ENCODE peak calls at places on chromosomes 5 and 9, in four cellular contexts. D is A549, I is K562, A is HepG2. V is an unnamed sample.

GRCh38 chr5:120538644-120539043 is 74.5 kb downstream of the PRR16 start:
- DNase-seq in D (no peak), I (no peak), A (no peak), V (no peak)

GRCh38 chr9:38003230-38003629 is 65.8 kb downstream of the SHB start:
- DNase-seq in D (no peak), I (no peak), A (no peak), V (no peak)

GRCh38 chr5:141338538-141339306 is at the start of gene PCDHGA2:
- DNase-seq in D (peak), I (peak), A (peak), V (no peak)

GRCh38 chr5:40410939-40411635 is 268.6 kb upstream of the PTGER4 start:
- DNase-seq in D (no peak), I (no peak), A (no peak), V (no peak)

GRCh38 chr5:159610966-159611579 is 280.8 kb upstream of the IL12B start:
- DNase-seq in D (no peak), I (no peak), A (no peak), V (no peak)

GRCh38 chr9:4501147-4501507 is 10.9 kb downstream of the SLC1A1 start:
- DNase-seq in D (no peak), I (no peak), A (no peak), V (no peak)

GRCh38 chr9:7756088-7756487 is 43.5 kb downstream of the DMAC1 start:
- DNase-seq in D (no peak), I (no peak), A (no peak), V (peak)

GRCh38 chr5:116502616-116503015 is 72.0 kb downstream of the SEMA6A start:
- DNase-seq in D (no peak), I (no peak), A (no peak), V (no peak)

GRCh38 chr5:127086583-127086982 is 13.3 kb upstream of the C5orf63 start:
- DNase-seq in D (no peak), I (no peak), A (no peak), V (no peak)

GRCh38 chr9:28166179-28166578 is 592.9 kb upstream of the C9orf72 start:
- DNase-seq in D (no peak), I (no peak), A (no peak), V (no peak)

GRCh38 chr5:143657814-143658395 is 154.1 kb upstream of the HMHB1 start:
- DNase-seq in D (peak), I (no peak), A (peak), V (no peak)

GRCh38 chr5:317086-317811 is 4.3 kb upstream of the AHRR start:
- DNase-seq in D (peak), I (peak), A (peak), V (no peak)

GRCh38 chr5:156240414-156240813 is 86.5 kb upstream of the SGCD start:
- DNase-seq in D (no peak), I (no peak), A (no peak), V (no peak)

GRCh38 chr9:117265253-117265652 is 149.6 kb downstream of the ASTN2 start:
- DNase-seq in D (no peak), I (no peak), A (no peak), V (no peak)

GRCh38 chr5:82885657-82886389 is 191.4 kb downstream of the TMEM167A start:
- DNase-seq in D (peak), I (no peak), A (no peak), V (peak)

GRCh38 chr5:37735649-37736347 is 104.0 kb downstream of the GDNF start:
- DNase-seq in D (no peak), I (no peak), A (no peak), V (no peak)

GRCh38 chr9:131121346-131121745 is 4.0 kb upstream of the NUP214 start:
- DNase-seq in D (no peak), I (no peak), A (no peak), V (no peak)

GRCh38 chr5:140251527-140251973 is 51.4 kb downstream of the PFDN1 start:
- DNase-seq in D (peak), I (no peak), A (no peak), V (peak)

GRCh38 chr5:78659114-78659513 is 10.5 kb upstream of the LHFPL2 start:
- DNase-seq in D (no peak), I (no peak), A (no peak), V (no peak)

GRCh38 chr5:6712582-6713273 is 504 bp upstream of the TENT4A start:
- DNase-seq in D (peak), I (peak), A (peak), V (peak)

GRCh38 chr5:61667523-61668229 is 335.6 kb downstream of the ZSWIM6 start:
- DNase-seq in D (no peak), I (no peak), A (no peak), V (no peak)

GRCh38 chr9:35333551-35333950 is 156.4 kb upstream of the RUSC2 start:
- DNase-seq in D (no peak), I (no peak), A (no peak), V (no peak)

GRCh38 chr5:180613188-180613587 is 21.9 kb upstream of the SCGB3A1 start:
- DNase-seq in D (no peak), I (no peak), A (no peak), V (no peak)

GRCh38 chr5:97100486-97100885 is 41.9 kb downstream of the LIX1 start:
- DNase-seq in D (no peak), I (no peak), A (no peak), V (no peak)

GRCh38 chr5:111422245-111422644 is 90.1 kb downstream of the STARD4 start:
- DNase-seq in D (no peak), I (no peak), A (no peak), V (no peak)
- TF ChIP-seq POLR2AphosphoS2 in D (no peak), I (no peak), A (no peak), V (no peak)

GRCh38 chr9:71076096-71076495 is 45.3 kb downstream of the TRPM3 start:
- DNase-seq in D (no peak), I (no peak), A (no peak), V (no peak)

GRCh38 chr9:71079451-71079850 is 42.0 kb downstream of the TRPM3 start:
- DNase-seq in D (peak), I (no peak), A (peak), V (no peak)

GRCh38 chr9:71071633-71072032 is 49.8 kb downstream of the TRPM3 start:
- DNase-seq in D (no peak), I (no peak), A (no peak), V (no peak)

GRCh38 chr9:71072587-71072986 is 48.8 kb downstream of the TRPM3 start:
- DNase-seq in D (no peak), I (no peak), A (no peak), V (no peak)

DNA sequence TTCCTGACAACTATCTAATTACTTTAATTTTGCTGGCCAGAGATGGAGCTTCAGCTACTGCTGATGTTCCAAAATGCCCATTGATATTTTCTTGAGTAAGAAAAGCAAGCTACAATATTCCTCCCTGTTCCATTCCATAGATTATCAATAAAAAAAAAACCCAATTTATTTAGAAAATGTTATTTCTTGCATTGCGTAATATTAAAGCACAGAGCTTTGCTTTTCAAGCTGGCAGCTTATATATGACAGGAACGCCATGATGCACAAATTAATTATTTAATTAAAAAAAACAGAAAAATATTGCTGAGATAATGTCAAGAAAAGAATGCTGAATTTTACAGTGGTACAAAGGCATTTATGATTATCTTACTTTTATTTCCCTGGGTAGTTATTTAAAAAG is 47.9 kb downstream of the TRPM3 start:
- DNase-seq in D (no peak), I (no peak), A (no peak), V (no peak)
- TF ChIP-seq POLR2AphosphoS2 in D (no peak), I (no peak), A (no peak), V (no peak)

DNA sequence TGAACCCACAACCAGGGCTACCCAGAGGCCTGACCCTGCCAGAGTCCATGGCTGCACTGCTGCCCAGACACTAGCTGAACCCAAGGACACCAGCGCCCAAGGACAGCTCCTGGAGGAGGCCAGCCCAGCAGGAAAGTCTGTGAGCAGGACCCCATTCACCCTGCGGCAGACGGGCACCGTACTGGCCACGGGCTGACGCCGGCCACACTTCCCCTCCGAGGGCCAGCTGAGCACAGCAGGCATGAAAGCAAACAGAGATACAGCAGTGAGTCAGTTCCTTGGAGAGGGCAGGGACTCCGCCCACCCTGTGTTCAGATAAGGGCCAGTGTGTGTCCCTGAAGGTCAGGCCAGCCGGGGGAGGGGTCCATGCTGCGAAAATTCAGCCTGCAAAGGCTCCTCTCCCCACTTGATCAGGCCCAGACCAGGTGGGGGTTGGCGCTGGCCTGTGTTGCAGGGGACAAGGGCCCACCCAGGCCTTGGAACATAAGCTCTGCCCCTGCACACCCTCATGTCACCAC is 3.2 kb downstream of the RNF208 start:
- DNase-seq in D (peak), I (peak), A (peak), V (no peak)
- TF ChIP-seq POLR2AphosphoS2 in D (no peak), I (peak), A (no peak), V (peak)

GRCh38 chr5:172453206-172453985 is 929 bp downstream of the SH3PXD2B start:
- DNase-seq in D (peak), I (peak), A (peak), V (no peak)
- TF ChIP-seq POLR2AphosphoS2 in D (no peak), I (no peak), A (no peak), V (no peak)

GRCh38 chr5:142499591-142500384 is 175.0 kb upstream of the SPRY4 start:
- DNase-seq in D (no peak), I (no peak), A (peak), V (no peak)

GRCh38 chr5:142491679-142492078 is 166.9 kb upstream of the SPRY4 start:
- DNase-seq in D (no peak), I (no peak), A (no peak), V (no peak)

GRCh38 chr5:142494119-142494518 is 169.3 kb upstream of the SPRY4 start:
- DNase-seq in D (no peak), I (no peak), A (no peak), V (no peak)

GRCh38 chr5:142492781-142493281 is 168.0 kb upstream of the SPRY4 start:
- DNase-seq in D (no peak), I (no peak), A (no peak), V (no peak)

DNA sequence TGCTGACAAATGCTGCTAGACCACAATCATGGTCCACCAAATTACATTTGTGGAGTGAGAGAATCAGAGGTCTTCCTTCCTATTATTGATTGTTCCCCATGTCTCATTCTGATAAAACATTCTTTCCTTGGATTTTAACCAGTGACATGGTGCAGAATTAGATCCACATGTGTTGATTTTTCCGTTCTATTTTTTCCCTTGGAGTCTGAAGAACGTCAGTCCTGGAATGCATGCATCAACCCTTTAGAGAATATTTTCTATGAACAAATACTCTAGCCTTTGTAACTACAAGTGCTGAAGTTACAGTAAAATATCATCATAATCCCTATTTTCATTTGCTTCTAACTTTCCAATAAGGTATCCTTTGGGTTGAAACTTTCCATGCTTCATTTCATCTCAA is 170.7 kb upstream of the SPRY4 start:
- DNase-seq in D (no peak), I (no peak), A (no peak), V (no peak)
- TF ChIP-seq POLR2AphosphoS2 in D (no peak), I (no peak), A (no peak), V (no peak)

DNA sequence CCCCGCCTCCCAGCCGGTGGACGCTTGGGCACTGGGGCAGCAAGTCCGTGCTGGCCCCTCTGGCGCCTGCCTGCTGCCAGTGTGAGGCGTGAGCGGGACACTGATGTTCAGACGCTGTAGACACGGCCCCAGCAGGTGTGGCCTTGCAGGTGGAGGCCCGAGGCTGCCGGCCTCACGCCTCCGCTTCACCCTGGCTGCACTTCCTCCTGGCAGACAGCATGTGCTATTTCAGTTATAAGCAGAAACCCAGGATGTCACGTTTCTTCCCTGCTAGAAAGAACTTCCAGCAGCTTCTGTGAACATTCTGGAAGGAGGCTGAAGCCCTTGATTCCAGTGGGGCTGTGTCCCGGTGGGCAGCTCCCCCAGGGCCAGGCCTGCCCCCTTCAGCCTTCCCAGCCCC is 114.8 kb upstream of the FCN2 start:
- DNase-seq in D (no peak), I (no peak), A (no peak), V (no peak)
- TF ChIP-seq POLR2AphosphoS2 in D (no peak), I (no peak), A (no peak), V (no peak)

DNA sequence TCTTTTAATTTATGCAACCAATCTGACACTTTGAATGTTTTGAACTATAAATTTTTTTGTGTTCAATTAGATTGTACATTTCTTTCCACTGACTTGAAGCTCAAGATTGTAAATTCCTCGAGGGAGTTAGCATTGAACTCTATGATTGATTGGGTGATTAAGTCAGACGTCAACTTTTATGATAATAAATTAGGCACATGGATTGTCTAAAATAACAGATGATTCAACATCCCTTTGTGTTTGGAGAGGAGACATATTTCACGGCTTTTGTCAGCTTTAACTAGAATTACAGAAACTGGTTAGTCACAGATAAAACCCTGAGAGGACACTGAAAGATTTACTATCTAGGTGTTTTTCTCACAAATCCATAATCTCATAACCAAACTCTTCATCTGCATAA is 32.7 kb upstream of the TXNDC8 start:
- DNase-seq in D (no peak), I (no peak), A (no peak), V (no peak)
- TF ChIP-seq POLR2AphosphoS2 in D (no peak), I (no peak), A (no peak), V (no peak)

DNA sequence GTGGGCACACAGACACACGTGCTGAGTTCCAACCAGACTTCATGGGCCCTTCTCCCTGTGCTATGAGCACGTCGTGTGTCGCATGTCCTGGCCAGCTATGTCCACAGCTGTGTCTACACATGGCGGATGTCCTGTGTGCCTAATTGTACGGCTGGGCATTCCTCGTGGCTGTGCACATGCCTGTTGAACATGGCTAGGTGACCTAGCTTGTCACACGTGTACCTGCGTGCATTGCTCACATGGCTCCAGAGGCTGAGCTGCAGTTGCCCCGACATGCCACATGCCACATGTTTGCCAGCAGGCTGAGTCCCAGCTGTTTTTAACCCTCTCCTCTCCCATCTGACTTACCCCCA is 742 bp upstream of the AQP3 start:
- DNase-seq in D (no peak), I (no peak), A (no peak), V (no peak)
- TF ChIP-seq POLR2AphosphoS2 in D (no peak), I (no peak), A (no peak), V (no peak)

V was measured in GM12878.